ENCODE peak calls at places on chromosomes 11 and 22, in five cellular contexts. One of them, this sample, is unnamed.

GRCh38 chr11:126328938-126329643 is 25.2 kb downstream of the DCPS start:
- DNase-seq in suprapubic skin: no peak
- DNase-seq in left ventricle myocardium inferior: no peak
- DNase-seq in aorta: peak; percentile 21
- DNase-seq in HCT116: no peak
- DNase-seq in this sample: no peak

GRCh38 chr11:11451501-11452005 is 98.5 kb upstream of the CSNK2A3 start:
- DNase-seq in suprapubic skin: no peak
- DNase-seq in left ventricle myocardium inferior: no peak
- DNase-seq in aorta: no peak
- DNase-seq in HCT116: peak; percentile 46
- DNase-seq in this sample: no peak

GRCh38 chr11:104380358-104380757 is 216.4 kb upstream of the PDGFD start:
- DNase-seq in suprapubic skin: no peak
- DNase-seq in left ventricle myocardium inferior: no peak
- DNase-seq in aorta: no peak
- DNase-seq in HCT116: no peak
- DNase-seq in this sample: peak; percentile 13

GRCh38 chr11:6629892-6630631 is 10.8 kb upstream of the TPP1 start:
- DNase-seq in suprapubic skin: no peak
- DNase-seq in left ventricle myocardium inferior: no peak
- DNase-seq in aorta: no peak
- DNase-seq in HCT116: no peak
- DNase-seq in this sample: no peak

GRCh38 chr11:27551127-27551526 is 44.6 kb upstream of the LIN7C start:
- DNase-seq in suprapubic skin: no peak
- DNase-seq in left ventricle myocardium inferior: no peak
- DNase-seq in aorta: no peak
- DNase-seq in HCT116: no peak
- DNase-seq in this sample: no peak

GRCh38 chr22:30568137-30568805 is 6.2 kb downstream of the GAL3ST1 start:
- DNase-seq in suprapubic skin: no peak
- DNase-seq in left ventricle myocardium inferior: no peak
- DNase-seq in aorta: no peak
- DNase-seq in HCT116: no peak
- DNase-seq in this sample: no peak

GRCh38 chr22:37187552-37187890 is 526 bp downstream of the C1QTNF6 start:
- DNase-seq in suprapubic skin: no peak
- DNase-seq in left ventricle myocardium inferior: no peak
- DNase-seq in aorta: no peak
- DNase-seq in HCT116: no peak
- DNase-seq in this sample: no peak

GRCh38 chr11:16110862-16111261 is 245.5 kb downstream of the SOX6 start:
- DNase-seq in suprapubic skin: no peak
- DNase-seq in left ventricle myocardium inferior: no peak
- DNase-seq in aorta: no peak
- DNase-seq in HCT116: no peak
- DNase-seq in this sample: peak; percentile 24

GRCh38 chr11:134001596-134001995 is 44.8 kb upstream of the IGSF9B start:
- DNase-seq in suprapubic skin: no peak
- DNase-seq in left ventricle myocardium inferior: no peak
- DNase-seq in aorta: no peak
- DNase-seq in HCT116: no peak
- DNase-seq in this sample: no peak

GRCh38 chr11:103488021-103488420 is 378.8 kb downstream of the DYNC2H1 start:
- DNase-seq in suprapubic skin: no peak
- DNase-seq in left ventricle myocardium inferior: no peak
- DNase-seq in aorta: no peak
- DNase-seq in HCT116: no peak
- DNase-seq in this sample: no peak

GRCh38 chr11:65207918-65208784 is 26.4 kb downstream of the CAPN1 start:
- DNase-seq in suprapubic skin: peak; percentile 41
- DNase-seq in left ventricle myocardium inferior: no peak
- DNase-seq in aorta: no peak
- DNase-seq in HCT116: no peak
- DNase-seq in this sample: no peak

GRCh38 chr11:128707671-128708070 is 13.8 kb downstream of the FLI1 start:
- DNase-seq in suprapubic skin: no peak
- DNase-seq in left ventricle myocardium inferior: no peak
- DNase-seq in aorta: no peak
- DNase-seq in HCT116: no peak
- DNase-seq in this sample: no peak

GRCh38 chr11:60077216-60077817 is 11.1 kb upstream of the MS4A2 start:
- DNase-seq in suprapubic skin: no peak
- DNase-seq in left ventricle myocardium inferior: no peak
- DNase-seq in aorta: no peak
- DNase-seq in HCT116: no peak
- DNase-seq in this sample: no peak

GRCh38 chr11:75725552-75726320 is 8.1 kb downstream of the MOGAT2 start:
- DNase-seq in suprapubic skin: no peak
- DNase-seq in left ventricle myocardium inferior: no peak
- DNase-seq in aorta: no peak
- DNase-seq in HCT116: no peak
- DNase-seq in this sample: no peak

GRCh38 chr11:57786436-57786835 is 24.8 kb downstream of the CTNND1 start:
- DNase-seq in suprapubic skin: no peak
- DNase-seq in left ventricle myocardium inferior: no peak
- DNase-seq in aorta: no peak
- DNase-seq in HCT116: no peak
- DNase-seq in this sample: no peak

GRCh38 chr22:43376765-43377485 is 33.8 kb upstream of the SCUBE1 start:
- DNase-seq in suprapubic skin: no peak
- DNase-seq in left ventricle myocardium inferior: no peak
- DNase-seq in aorta: no peak
- DNase-seq in HCT116: no peak
- DNase-seq in this sample: no peak

GRCh38 chr22:21951062-21951461 is 1.6 kb downstream of the PPM1F start:
- DNase-seq in suprapubic skin: no peak
- DNase-seq in left ventricle myocardium inferior: no peak
- DNase-seq in aorta: no peak
- DNase-seq in HCT116: no peak
- DNase-seq in this sample: no peak
- H3K4me3 ChIP-seq in suprapubic skin: no peak overlapping the region
- H3K4me3 ChIP-seq in left ventricle myocardium inferior: peak overlapping the region; percentile 80
- H3K4me3 ChIP-seq in aorta: no peak overlapping the region
- H3K4me3 ChIP-seq in HCT116: no peak overlapping the region
- H3K4me3 ChIP-seq in this sample: no peak overlapping the region

GRCh38 chr11:96376796-96377195 is 12.9 kb downstream of the CCDC82 start:
- DNase-seq in suprapubic skin: no peak
- DNase-seq in left ventricle myocardium inferior: no peak
- DNase-seq in aorta: no peak
- DNase-seq in HCT116: no peak
- DNase-seq in this sample: no peak
- H3K36me3 ChIP-seq in suprapubic skin: peaks cover 6% of the 10 kb centered on the region
- H3K36me3 ChIP-seq in left ventricle myocardium inferior: peaks cover 43% of the 10 kb centered on the region
- H3K36me3 ChIP-seq in aorta: no peaks in the 10 kb centered on the region
- H3K36me3 ChIP-seq in HCT116: no peaks in the 10 kb centered on the region
- H3K36me3 ChIP-seq in this sample: peaks cover 13% of the 10 kb centered on the region

DNA sequence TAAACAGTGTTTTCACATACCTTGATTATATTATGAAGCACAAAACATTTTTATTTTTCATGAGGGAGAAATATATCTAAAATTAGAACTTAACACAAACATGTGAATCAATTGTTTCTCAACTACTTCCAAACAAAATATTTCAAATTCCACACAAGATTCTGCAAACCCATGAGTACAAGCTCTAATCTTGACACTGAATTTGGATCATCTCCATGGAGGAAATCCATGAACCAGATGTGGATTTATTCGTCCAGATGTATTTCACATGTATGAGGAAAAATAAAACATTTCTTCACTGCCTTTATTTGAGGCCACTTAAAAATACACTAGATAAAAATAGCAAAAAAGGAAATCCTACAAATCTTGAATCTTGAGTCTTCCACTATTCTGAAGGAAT is 184.2 kb downstream of the SBF2 start:
- DNase-seq in suprapubic skin: no peak
- DNase-seq in left ventricle myocardium inferior: no peak
- DNase-seq in aorta: no peak
- DNase-seq in HCT116: no peak
- DNase-seq in this sample: no peak
- H3K4me3 ChIP-seq in suprapubic skin: no peak overlapping the region
- H3K4me3 ChIP-seq in left ventricle myocardium inferior: no peak overlapping the region
- H3K4me3 ChIP-seq in aorta: no peak overlapping the region
- H3K4me3 ChIP-seq in HCT116: no peak overlapping the region
- H3K4me3 ChIP-seq in this sample: no peak overlapping the region

GRCh38 chr22:20519558-20519957 is 12.1 kb downstream of the MED15 start:
- DNase-seq in suprapubic skin: no peak
- DNase-seq in left ventricle myocardium inferior: no peak
- DNase-seq in aorta: no peak
- DNase-seq in HCT116: no peak
- DNase-seq in this sample: no peak
- H3K36me3 ChIP-seq in suprapubic skin: peaks cover 23% of the 10 kb centered on the region
- H3K36me3 ChIP-seq in left ventricle myocardium inferior: peaks cover 17% of the 10 kb centered on the region
- H3K36me3 ChIP-seq in aorta: no peaks in the 10 kb centered on the region
- H3K36me3 ChIP-seq in HCT116: peaks cover 13% of the 10 kb centered on the region
- H3K36me3 ChIP-seq in this sample: peaks cover 45% of the 10 kb centered on the region

DNA sequence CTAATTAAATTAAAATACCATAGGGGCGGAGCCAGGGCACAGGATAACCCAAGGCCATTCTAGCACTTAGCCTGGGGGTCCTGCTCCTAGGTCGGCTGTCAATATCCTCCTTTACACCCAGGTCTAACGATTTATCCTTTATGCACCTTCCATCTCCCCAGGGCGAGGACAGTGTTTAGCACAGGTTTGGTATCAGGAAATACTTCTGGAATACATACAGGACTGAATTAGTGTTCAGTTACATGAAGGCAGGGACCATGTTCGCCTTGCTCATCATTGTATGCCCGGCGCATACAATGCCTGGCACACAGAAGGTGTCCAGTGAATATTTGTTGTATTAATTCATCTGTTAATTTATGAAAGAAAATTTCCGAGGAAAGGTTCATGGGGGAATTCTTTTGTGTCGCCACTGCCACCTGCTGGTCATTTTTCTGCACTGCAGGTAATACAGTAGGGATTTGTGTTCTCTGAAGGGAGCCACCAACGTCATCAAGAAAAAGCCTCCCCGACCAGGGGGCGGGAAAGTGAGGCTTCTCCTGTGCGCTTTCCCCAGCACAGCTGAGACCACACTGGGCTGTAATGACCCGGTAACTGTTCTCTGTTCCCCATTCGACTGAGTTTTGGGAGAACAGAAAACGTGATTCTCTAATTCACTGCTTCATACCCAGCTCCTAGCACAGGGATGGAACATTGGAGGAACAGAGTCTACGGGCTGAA is 68.7 kb upstream of the ASPHD2 start:
- DNase-seq in suprapubic skin: no peak
- DNase-seq in left ventricle myocardium inferior: peak; percentile 34
- DNase-seq in aorta: peak; percentile 65
- DNase-seq in HCT116: peak; percentile 75
- DNase-seq in this sample: peak; percentile 83
- H3K4me3 ChIP-seq in suprapubic skin: no peak overlapping the region
- H3K4me3 ChIP-seq in left ventricle myocardium inferior: peak overlapping the region; percentile 32
- H3K4me3 ChIP-seq in aorta: no peak overlapping the region
- H3K4me3 ChIP-seq in HCT116: peak overlapping the region; percentile 31
- H3K4me3 ChIP-seq in this sample: no peak overlapping the region

GRCh38 chr11:72685560-72686480 is 11.6 kb upstream of the PDE2A start:
- DNase-seq in suprapubic skin: no peak
- DNase-seq in left ventricle myocardium inferior: peak; percentile 58
- DNase-seq in aorta: no peak
- DNase-seq in HCT116: no peak
- DNase-seq in this sample: no peak
- H3K36me3 ChIP-seq in suprapubic skin: peaks cover 56% of the 10 kb centered on the region
- H3K36me3 ChIP-seq in left ventricle myocardium inferior: peaks cover 58% of the 10 kb centered on the region
- H3K36me3 ChIP-seq in aorta: no peaks in the 10 kb centered on the region
- H3K36me3 ChIP-seq in HCT116: no peaks in the 10 kb centered on the region
- H3K36me3 ChIP-seq in this sample: peaks cover 6% of the 10 kb centered on the region

DNA sequence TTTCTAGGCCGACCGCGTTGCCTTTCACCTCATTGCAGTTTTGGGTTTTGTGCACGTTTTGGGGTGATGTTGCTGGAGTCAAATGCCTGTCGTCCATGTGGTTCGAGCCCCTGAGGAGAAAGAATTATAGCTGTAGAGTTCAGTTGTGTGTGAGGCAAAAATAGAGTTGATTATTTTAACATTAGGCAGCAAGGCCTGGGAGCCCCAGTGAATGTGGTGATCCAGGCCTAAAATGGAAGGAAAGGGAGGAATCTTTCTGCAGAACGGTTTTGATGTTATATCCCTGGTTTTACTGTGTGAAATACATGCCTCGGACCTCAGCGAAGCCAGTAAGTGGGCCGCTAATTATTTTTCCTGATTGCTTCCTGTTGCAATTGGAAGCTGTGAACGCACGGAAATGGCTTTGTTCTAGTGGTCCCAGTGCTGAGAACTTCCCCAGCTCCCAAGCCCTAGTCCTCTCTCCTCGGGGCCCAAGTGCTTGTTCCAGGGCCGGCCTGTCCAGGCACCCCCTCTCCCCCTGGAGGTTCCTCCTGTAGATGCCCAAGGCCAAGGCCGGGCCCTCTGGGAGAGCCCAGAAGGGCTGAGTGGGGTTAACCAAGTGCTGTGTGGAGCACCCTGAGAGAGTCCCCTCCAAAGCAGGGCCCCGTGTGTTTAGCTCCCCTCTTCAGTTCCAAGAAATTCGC is 2.0 kb downstream of the LRP5 start:
- DNase-seq in suprapubic skin: no peak
- DNase-seq in left ventricle myocardium inferior: no peak
- DNase-seq in aorta: no peak
- DNase-seq in HCT116: no peak
- DNase-seq in this sample: peak; percentile 51
- H3K4me3 ChIP-seq in suprapubic skin: peak overlapping the region; percentile 74
- H3K4me3 ChIP-seq in left ventricle myocardium inferior: peak overlapping the region; percentile 84
- H3K4me3 ChIP-seq in aorta: peak overlapping the region; percentile 97
- H3K4me3 ChIP-seq in HCT116: peak overlapping the region; percentile 69
- H3K4me3 ChIP-seq in this sample: peak overlapping the region; percentile 73

GRCh38 chr11:118519549-118519948 is 7.7 kb upstream of the TTC36 start:
- DNase-seq in suprapubic skin: no peak
- DNase-seq in left ventricle myocardium inferior: no peak
- DNase-seq in aorta: no peak
- DNase-seq in HCT116: no peak
- DNase-seq in this sample: no peak
- H3K36me3 ChIP-seq in suprapubic skin: peaks cover 84% of the 10 kb centered on the region
- H3K36me3 ChIP-seq in left ventricle myocardium inferior: peaks cover 93% of the 10 kb centered on the region
- H3K36me3 ChIP-seq in aorta: peaks cover 13% of the 10 kb centered on the region
- H3K36me3 ChIP-seq in HCT116: peaks cover 27% of the 10 kb centered on the region
- H3K36me3 ChIP-seq in this sample: peaks cover 86% of the 10 kb centered on the region

DNA sequence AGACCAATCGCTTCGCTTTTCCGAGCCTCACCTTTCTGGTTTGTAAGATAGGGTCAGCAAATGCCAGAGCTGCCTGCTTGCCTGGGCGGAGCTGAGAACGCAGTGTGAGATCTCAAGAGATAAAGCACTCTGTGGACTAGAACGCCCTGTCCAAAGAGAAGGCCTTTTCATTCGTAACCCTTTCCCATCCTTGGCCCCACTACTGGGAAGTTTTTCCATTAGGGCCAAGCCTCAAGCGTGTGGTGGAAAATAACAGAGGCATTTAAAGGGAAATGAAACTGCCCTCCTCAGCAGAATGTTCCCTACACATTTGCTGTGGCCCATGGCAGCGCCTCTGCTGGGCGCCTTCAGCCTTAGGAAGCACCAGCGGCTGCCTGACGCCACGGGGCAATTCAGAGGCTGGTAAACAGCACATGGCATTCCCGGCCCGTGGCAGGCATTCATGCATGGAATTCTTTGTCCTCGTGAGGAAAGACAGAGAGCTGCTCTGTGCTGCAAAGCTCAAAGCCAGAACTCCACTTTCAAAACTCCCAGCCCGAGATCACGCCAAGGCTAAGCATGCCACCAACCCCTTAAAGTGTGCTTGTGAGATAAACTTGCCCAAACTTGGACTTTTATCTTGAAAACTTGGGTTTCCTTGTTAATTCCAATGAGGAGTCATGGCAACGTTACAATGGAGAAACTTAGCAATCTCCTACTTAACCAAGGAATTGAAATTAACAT is 38.1 kb downstream of the AHNAK start:
- DNase-seq in suprapubic skin: peak; percentile 89
- DNase-seq in left ventricle myocardium inferior: peak; percentile 84
- DNase-seq in aorta: peak; percentile 89
- DNase-seq in HCT116: peak; percentile 39
- DNase-seq in this sample: peak; percentile 15
- H3K4me3 ChIP-seq in suprapubic skin: peak overlapping the region; percentile 6
- H3K4me3 ChIP-seq in left ventricle myocardium inferior: peak overlapping the region; percentile 39
- H3K4me3 ChIP-seq in aorta: no peak overlapping the region
- H3K4me3 ChIP-seq in HCT116: peak overlapping the region; percentile 28
- H3K4me3 ChIP-seq in this sample: no peak overlapping the region

GRCh38 chr11:5486421-5486820 is 2.1 kb upstream of the OR52D1 start:
- DNase-seq in suprapubic skin: no peak
- DNase-seq in left ventricle myocardium inferior: no peak
- DNase-seq in aorta: no peak
- DNase-seq in HCT116: no peak
- DNase-seq in this sample: no peak
- H3K36me3 ChIP-seq in suprapubic skin: no peaks in the 10 kb centered on the region
- H3K36me3 ChIP-seq in left ventricle myocardium inferior: no peaks in the 10 kb centered on the region
- H3K36me3 ChIP-seq in aorta: no peaks in the 10 kb centered on the region
- H3K36me3 ChIP-seq in HCT116: peaks cover 71% of the 10 kb centered on the region
- H3K36me3 ChIP-seq in this sample: no peaks in the 10 kb centered on the region